ENCODE peak calls at places on chromosomes 12 and 14, in four cellular contexts. J, D, O and P are unnamed samples.

GRCh38 chr14:54223978-54224377 is 172.8 kb upstream of the CDKN3 start:
- DNase-seq in J (no peak), D (no peak), O (no peak), P (no peak)

GRCh38 chr12:131311764-131312163 is 358.1 kb downstream of the ADGRD1 start:
- DNase-seq in J (peak), D (no peak), O (no peak), P (no peak)

GRCh38 chr12:91178139-91178561 is 4.5 kb downstream of the DCN start:
- DNase-seq in J (peak), D (no peak), O (peak), P (no peak)

GRCh38 chr12:31322651-31323248 is 3.2 kb downstream of the SINHCAF start:
- DNase-seq in J (peak), D (peak), O (peak), P (no peak)

GRCh38 chr12:23473071-23473470 is 476.4 kb downstream of the SOX5 start:
- DNase-seq in J (no peak), D (no peak), O (no peak), P (no peak)

GRCh38 chr14:97848351-97848980 is 1051.3 kb downstream of the VRK1 start:
- DNase-seq in J (peak), D (no peak), O (no peak), P (no peak)

GRCh38 chr14:34324363-34324795 is 137.7 kb downstream of the SPTSSA start:
- DNase-seq in J (peak), D (no peak), O (peak), P (no peak)

GRCh38 chr12:75097003-75097402 is 112.6 kb downstream of the KCNC2 start:
- DNase-seq in J (no peak), D (no peak), O (peak), P (no peak)

GRCh38 chr14:96824283-96824682 is 27.1 kb downstream of the VRK1 start:
- DNase-seq in J (no peak), D (no peak), O (peak), P (peak)

GRCh38 chr12:46908236-46908935 is 82.6 kb upstream of the SLC38A4 start:
- DNase-seq in J (no peak), D (peak), O (peak), P (peak)
- H2AFZ ChIP-seq in J (no peak), D (peak), O (no peak), P (peak)

DNA sequence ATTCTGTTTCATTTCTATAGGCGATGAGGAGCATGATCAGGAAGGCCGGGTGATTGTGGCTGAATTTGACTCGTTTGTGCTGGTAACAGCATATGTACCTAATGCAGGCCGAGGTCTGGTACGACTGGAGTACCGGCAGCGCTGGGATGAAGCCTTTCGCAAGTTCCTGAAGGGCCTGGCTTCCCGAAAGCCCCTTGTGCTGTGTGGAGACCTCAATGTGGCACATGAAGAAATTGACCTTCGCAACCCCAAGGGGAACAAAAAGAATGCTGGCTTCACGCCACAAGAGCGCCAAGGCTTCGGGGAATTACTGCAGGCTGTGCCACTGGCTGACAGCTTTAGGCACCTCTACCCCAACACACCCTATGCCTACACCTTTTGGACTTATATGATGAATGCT is 1.9 kb downstream of the APEX1 start:
- DNase-seq in J (no peak), D (no peak), O (no peak), P (no peak)
- H3K4me2 ChIP-seq in J (no peak), D (no peak), O (peak), P (no peak)

GRCh38 chr12:110687770-110688169 is 1.1 kb downstream of the HVCN1 start:
- DNase-seq in J (no peak), D (no peak), O (no peak), P (no peak)
- H3K4me3 ChIP-seq in J (no peak), D (no peak), O (no peak), P (no peak)

DNA sequence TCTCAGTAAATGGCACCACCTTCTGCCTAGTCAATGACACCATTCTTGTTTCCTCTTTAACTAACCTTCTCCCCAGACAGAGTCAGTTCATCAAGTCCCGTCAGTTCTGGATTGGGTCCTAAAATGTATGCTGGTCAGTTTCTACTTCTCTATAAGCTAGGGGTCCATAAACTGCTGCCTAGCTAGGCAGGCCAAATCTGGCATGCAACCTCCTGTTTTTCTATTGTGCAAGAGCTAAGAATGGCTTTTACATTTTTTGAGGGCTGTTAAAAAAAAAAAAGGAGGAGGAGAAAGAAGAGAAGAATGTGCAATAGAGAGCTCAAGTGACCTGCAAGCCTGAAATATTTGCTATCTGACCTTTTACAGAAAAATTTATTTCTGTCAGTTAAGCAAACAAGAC is 6.4 kb upstream of the TMED10 start:
- DNase-seq in J (no peak), D (peak), O (peak), P (no peak)
- H2AFZ ChIP-seq in J (peak), D (no peak), O (no peak), P (no peak)

GRCh38 chr12:66467932-66468331 is 165.6 kb downstream of the HELB start:
- DNase-seq in J (peak), D (no peak), O (no peak), P (no peak)
- H3K4me2 ChIP-seq in J (no peak), D (no peak), O (no peak), P (no peak)

GRCh38 chr12:109833307-109834189 is at the start of gene TRPV4:
- DNase-seq in J (peak), D (peak), O (peak), P (no peak)
- H3K4me3 ChIP-seq in J (peak), D (peak), O (peak), P (peak)